ENCODE peak calls at places on chromosome 7, in six cellular contexts. E is H1, V is H9, L is IMR-90, H is mesenchymal stem cell, M is trophoblast cell. D is an unnamed sample.

GRCh38 chr7:111006691-111007090 is 84.2 kb upstream of the LRRN3 start:
- DNase-seq in H (no peak), M (peak), L (peak), V (no peak), E (no peak), D (no peak)

GRCh38 chr7:15648461-15648961 is 38.0 kb downstream of the MEOX2 start:
- DNase-seq in V (no peak), H (no peak), M (no peak), E (no peak), L (no peak), D (no peak)

GRCh38 chr7:2928613-2929311 is 84.7 kb upstream of the GNA12 start:
- DNase-seq in V (peak), L (no peak), H (no peak), E (no peak), M (no peak), D (no peak)

GRCh38 chr7:13179011-13179574 is 491.7 kb downstream of the ARL4A start:
- DNase-seq in M (no peak), V (no peak), H (no peak), L (peak), E (no peak), D (no peak)

GRCh38 chr7:1403844-1404404 is 55.3 kb downstream of the MICALL2 start:
- DNase-seq in E (no peak), M (no peak), H (peak), V (no peak), L (peak), D (peak)

GRCh38 chr7:5425507-5426225 is 2.0 kb upstream of the TNRC18 start:
- DNase-seq in L (peak), E (no peak), M (peak), H (peak), V (peak), D (peak)

GRCh38 chr7:46544396-46545008 is 623.4 kb upstream of the IGFBP3 start:
- DNase-seq in L (peak), V (no peak), E (no peak), H (peak), M (peak), D (no peak)

GRCh38 chr7:29265208-29265923 is 70.8 kb downstream of the CHN2 start:
- DNase-seq in H (peak), V (no peak), E (no peak), M (no peak), L (no peak), D (no peak)

GRCh38 chr7:137760111-137760510 is 86.7 kb downstream of the DGKI start:
- DNase-seq in L (no peak), H (no peak), V (peak), M (peak), E (no peak), D (peak)

GRCh38 chr7:112154690-112155089 is 51.5 kb downstream of the DOCK4 start:
- DNase-seq in H (no peak), E (no peak), M (no peak), V (no peak), L (no peak), D (no peak)

GRCh38 chr7:107857541-107857912 is 33.5 kb upstream of the DLD start:
- DNase-seq in H (no peak), M (no peak), E (no peak), L (peak), V (no peak), D (no peak)

GRCh38 chr7:46492460-46492859 is 571.4 kb upstream of the IGFBP3 start:
- DNase-seq in V (no peak), E (no peak), L (no peak), M (no peak), H (no peak), D (no peak)

GRCh38 chr7:74718336-74718735 is 55.5 kb upstream of the NCF1 start:
- DNase-seq in V (no peak), M (peak), E (no peak), L (peak), H (no peak), D (no peak)

GRCh38 chr7:111499027-111499426 is 63.3 kb downstream of the IMMP2L start:
- DNase-seq in E (no peak), M (peak), H (peak), V (no peak), L (peak), D (no peak)

GRCh38 chr7:1466524-1467271 is 7.4 kb upstream of the MICALL2 start:
- DNase-seq in E (no peak), L (peak), H (peak), V (peak), M (peak), D (no peak)

GRCh38 chr7:106657085-106657991 is 3.6 kb downstream of the CCDC71L start:
- DNase-seq in H (peak), L (peak), E (no peak), M (peak), V (no peak), D (no peak)

GRCh38 chr7:69732203-69732602 is 133.9 kb downstream of the AUTS2 start:
- DNase-seq in V (no peak), E (no peak), H (no peak), M (no peak), L (no peak), D (no peak)

GRCh38 chr7:134831862-134832261 is 52.4 kb downstream of the CALD1 start:
- DNase-seq in V (no peak), L (no peak), M (peak), H (no peak), E (no peak), D (no peak)

GRCh38 chr7:2673934-2674333 is 14.1 kb upstream of the AMZ1 start:
- DNase-seq in E (no peak), V (no peak), L (no peak), M (no peak), H (no peak), D (no peak)

GRCh38 chr7:117937726-117938483 is 64.7 kb upstream of the CTTNBP2 start:
- DNase-seq in V (no peak), E (no peak), L (no peak), H (no peak), M (no peak), D (no peak)

GRCh38 chr7:157544226-157544625 is 207.4 kb downstream of the DNAJB6 start:
- DNase-seq in M (no peak), E (no peak), V (no peak), H (no peak), L (no peak), D (no peak)

GRCh38 chr7:101099969-101100781 is 14.9 kb downstream of the TRIM56 start:
- DNase-seq in H (peak), V (peak), L (peak), M (peak), E (peak), D (peak)

GRCh38 chr7:102098986-102099385 is 187.7 kb upstream of the SH2B2 start:
- DNase-seq in H (no peak), M (no peak), L (no peak), V (no peak), E (no peak), D (no peak)

GRCh38 chr7:35723011-35723410 is 28.1 kb upstream of the HERPUD2 start:
- DNase-seq in M (peak), L (peak), H (peak), E (no peak), V (no peak), D (no peak)

GRCh38 chr7:41029072-41029492 is 673.8 kb downstream of the INHBA start:
- DNase-seq in L (peak), V (no peak), H (peak), M (peak), E (no peak), D (no peak)

GRCh38 chr7:134356421-134356936 is 39.7 kb upstream of the SLC35B4 start:
- DNase-seq in H (no peak), E (no peak), M (no peak), L (no peak), V (no peak), D (no peak)

GRCh38 chr7:40799-41750 is 151.3 kb upstream of the FAM20C start:
- DNase-seq in E (no peak), L (no peak), H (no peak), V (no peak), M (peak), D (no peak)

GRCh38 chr7:91644251-91644650 is 236.3 kb downstream of the MTERF1 start:
- DNase-seq in M (no peak), E (no peak), H (no peak), L (no peak), V (no peak), D (no peak)

GRCh38 chr7:72805526-72806494 is 22.2 kb downstream of the TYW1B start:
- DNase-seq in E (no peak), M (peak), V (no peak), L (peak), H (peak), D (no peak)

GRCh38 chr7:35253680-35254495 is at the start of gene TBX20:
- DNase-seq in M (peak), E (no peak), V (peak), L (peak), H (peak), D (no peak)

GRCh38 chr7:131325179-131325840 is 2.4 kb upstream of the MKLN1 start:
- DNase-seq in E (no peak), M (peak), V (no peak), L (no peak), H (peak), D (no peak)
- H4K8ac ChIP-seq in E (no peak), M (no peak), V (no peak), L (no peak), H (no peak), D (no peak)

GRCh38 chr7:84803979-84804378 is 382.9 kb downstream of the SEMA3D start:
- DNase-seq in M (no peak), H (no peak), L (no peak), V (no peak), E (no peak), D (no peak)

GRCh38 chr7:84799131-84799530 is 387.7 kb downstream of the SEMA3D start:
- DNase-seq in H (no peak), V (no peak), M (no peak), L (no peak), E (no peak), D (no peak)

GRCh38 chr7:84800846-84801245 is 386.0 kb downstream of the SEMA3D start:
- DNase-seq in V (no peak), M (no peak), L (no peak), H (no peak), E (no peak), D (no peak)

DNA sequence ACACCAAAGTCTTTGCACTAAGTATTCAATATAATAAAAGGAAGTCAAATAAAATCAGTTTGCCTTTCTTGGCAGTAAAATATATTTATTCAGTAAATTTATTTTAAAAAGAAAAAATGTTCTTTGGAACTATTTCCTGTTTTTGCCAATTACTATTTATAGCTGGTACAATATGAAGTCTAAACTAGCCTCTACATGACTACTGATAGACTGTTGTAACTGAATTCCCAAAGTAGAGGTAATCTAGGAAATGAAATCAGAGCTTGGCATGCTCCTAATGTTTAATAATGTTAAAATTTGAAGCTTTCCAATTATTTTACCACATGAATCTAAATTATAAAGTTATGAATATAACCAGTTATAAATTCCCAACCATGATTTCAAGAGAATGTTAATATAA is 385.5 kb downstream of the SEMA3D start:
- DNase-seq in H (no peak), M (no peak), E (no peak), L (no peak), V (no peak), D (no peak)
- H4K91ac ChIP-seq in H (no peak), M (no peak), E (no peak), L (no peak), V (no peak), D (no peak)

GRCh38 chr7:144885453-144885852 is 49.6 kb upstream of the TPK1 start:
- DNase-seq in L (no peak), E (no peak), V (no peak), H (no peak), M (peak), D (no peak)
- H4K8ac ChIP-seq in L (no peak), E (no peak), V (no peak), H (no peak), M (no peak), D (no peak)

DNA sequence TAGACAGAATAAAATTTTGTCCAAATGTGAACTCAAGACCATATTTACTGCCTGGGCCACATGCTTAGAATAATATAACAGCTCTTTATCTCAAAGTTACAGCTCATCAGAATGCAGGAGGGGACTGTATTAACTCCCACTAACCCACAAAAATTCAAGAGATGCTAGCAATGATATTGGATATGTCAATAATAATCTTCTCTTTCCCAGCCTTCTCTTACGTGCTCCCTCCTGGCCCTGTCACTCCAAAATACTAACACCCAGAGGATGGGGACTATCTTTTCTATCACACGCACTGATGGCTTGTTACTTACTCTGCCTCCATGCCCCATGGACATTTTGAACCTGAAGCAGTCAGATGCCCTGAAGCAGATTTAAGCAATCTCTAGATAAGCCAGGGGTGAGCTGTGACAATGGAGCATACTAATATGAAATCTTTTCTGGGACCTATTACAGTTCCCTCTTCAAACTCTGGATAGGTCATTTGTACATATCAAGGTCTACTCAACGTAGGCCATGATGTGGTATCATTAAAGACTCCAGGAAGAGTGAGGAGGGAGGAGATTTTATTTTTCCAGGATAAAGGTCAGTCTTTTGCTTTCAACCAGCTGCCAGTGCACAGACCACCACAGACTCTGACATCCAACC is 803.0 kb downstream of the GRM8 start:
- DNase-seq in E (no peak), M (peak), H (no peak), V (no peak), L (no peak), D (no peak)
- H4K91ac ChIP-seq in E (no peak), M (no peak), H (no peak), V (no peak), L (no peak), D (no peak)

GRCh38 chr7:54931532-54931931 is 87.3 kb upstream of the EGFR start:
- DNase-seq in H (no peak), V (no peak), E (no peak), M (no peak), L (no peak), D (no peak)

GRCh38 chr7:54933610-54934009 is 85.2 kb upstream of the EGFR start:
- DNase-seq in V (no peak), E (no peak), H (no peak), L (no peak), M (no peak), D (no peak)

DNA sequence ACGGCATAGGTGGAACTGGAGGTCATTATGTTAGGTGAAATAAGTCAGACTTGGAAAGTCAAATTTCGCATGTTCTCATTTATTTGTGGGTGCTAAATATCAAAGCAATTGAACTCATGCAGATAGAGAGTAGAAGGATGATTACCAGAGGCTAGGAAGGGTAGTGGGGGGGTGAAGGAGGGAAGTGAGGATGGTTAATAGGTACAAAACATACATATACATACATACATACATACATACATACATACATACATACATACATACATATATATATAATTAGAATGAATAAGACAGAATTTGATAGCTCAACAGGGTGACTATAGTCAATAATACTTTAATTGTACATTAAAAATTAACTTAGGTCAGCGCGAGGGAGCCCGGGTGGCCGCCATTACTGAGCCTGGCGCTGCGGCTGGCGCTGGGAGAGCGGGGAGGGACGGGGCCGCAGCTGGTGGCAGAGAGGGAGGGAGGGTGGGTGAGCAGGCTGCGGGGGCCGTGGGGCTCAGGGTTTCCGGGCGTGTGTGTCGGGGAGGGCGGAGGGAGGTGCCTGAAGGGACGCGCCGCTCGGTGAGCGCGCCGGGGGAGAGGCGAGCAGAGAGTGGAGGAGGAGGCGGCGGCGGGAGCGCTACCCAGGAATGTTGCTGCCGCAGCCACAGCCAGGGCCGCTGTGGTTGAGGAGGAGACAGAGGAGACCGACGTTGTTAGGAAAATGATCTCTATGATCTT is 85.8 kb upstream of the EGFR start:
- DNase-seq in M (peak), V (peak), E (peak), H (peak), L (peak), D (peak)
- H4K8ac ChIP-seq in M (peak), V (no peak), E (peak), H (no peak), L (peak), D (no peak)

DNA sequence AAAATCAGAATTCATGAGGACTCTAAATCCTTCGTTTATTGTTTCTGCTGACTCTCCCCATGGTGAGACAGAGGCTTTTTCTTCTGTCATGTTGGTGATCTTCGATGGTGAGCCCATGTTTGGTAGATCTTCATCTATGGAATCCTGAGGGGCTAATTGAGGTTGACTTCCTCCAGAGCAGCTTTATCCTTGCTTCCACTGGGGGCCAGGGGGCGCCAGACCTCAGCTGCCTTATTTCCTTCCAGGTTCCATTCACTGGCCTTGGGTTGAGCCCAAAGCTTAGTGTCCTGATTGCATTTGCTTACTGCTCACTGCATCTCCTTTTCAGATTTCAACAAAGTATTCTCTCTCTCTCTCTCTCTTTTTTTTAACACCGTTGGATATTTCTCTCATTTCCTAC is 80.7 kb downstream of the GCC1 start:
- DNase-seq in E (peak), M (peak), L (peak), V (peak), H (peak), D (no peak)
- H4K91ac ChIP-seq in E (no peak), M (no peak), L (no peak), V (no peak), H (no peak), D (no peak)

DNA sequence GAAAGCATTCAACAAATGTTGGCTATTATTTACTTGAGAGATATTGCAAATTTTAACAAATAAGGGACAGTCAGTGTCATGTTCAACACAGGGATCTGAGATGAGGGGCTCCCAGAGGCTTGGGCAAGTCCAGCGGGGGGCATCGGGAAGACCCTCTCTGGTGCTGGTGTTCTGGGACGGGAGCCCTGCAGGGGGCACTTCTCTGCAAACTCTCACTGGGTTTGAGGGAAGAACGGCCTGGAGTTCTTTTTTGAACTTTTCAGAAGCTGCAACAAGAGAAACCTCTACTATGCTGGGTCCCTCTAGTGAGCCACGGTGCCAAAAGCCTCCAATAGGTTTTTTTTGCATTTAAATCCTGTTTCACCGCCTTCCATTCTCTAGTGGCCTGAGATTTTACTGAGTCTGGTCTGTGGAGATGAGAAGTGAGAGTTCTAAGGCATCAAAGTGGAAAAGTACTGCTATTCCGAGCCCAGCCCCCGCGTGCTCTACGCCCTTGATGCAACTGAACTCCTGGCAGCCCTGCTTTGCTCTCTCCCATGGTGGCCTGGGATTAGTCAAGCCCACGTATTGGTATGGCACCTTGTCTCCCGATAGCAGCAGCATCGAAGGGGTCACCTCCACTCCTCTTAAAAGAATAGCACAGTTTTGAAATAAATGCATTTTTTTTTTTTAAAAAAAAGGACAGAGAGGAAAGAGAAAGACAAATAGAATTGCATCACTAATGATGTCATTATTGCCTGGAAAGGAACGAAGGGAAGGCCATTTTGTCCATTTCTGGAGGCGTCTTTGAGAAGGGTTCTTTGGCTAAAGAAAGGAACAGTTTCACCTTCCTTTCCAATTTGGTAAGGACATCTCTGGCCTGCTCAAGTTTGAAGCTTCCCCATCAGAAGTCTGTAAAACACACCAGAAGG is 43.5 kb downstream of the CLEC2L start:
- DNase-seq in H (no peak), E (no peak), L (no peak), M (no peak), V (no peak), D (no peak)
- H4K8ac ChIP-seq in H (no peak), E (no peak), L (no peak), M (no peak), V (no peak), D (no peak)

GRCh38 chr7:88866265-88866863 is 70.8 kb upstream of the TEX47 start:
- DNase-seq in E (no peak), M (no peak), L (no peak), V (no peak), H (no peak), D (no peak)
- H4K91ac ChIP-seq in E (no peak), M (no peak), L (no peak), V (no peak), H (no peak), D (no peak)

GRCh38 chr7:103297837-103298179 is 573 bp downstream of the PMPCB start:
- DNase-seq in M (no peak), H (no peak), V (no peak), L (no peak), E (no peak), D (no peak)
- H4K8ac ChIP-seq in M (peak), H (peak), V (no peak), L (peak), E (peak), D (no peak)

GRCh38 chr7:113763226-113763625 is 155.6 kb downstream of the PPP1R3A start:
- DNase-seq in E (no peak), M (no peak), H (no peak), V (no peak), L (no peak), D (no peak)

GRCh38 chr7:113774182-113774807 is 144.5 kb downstream of the PPP1R3A start:
- DNase-seq in V (no peak), M (peak), E (no peak), L (peak), H (peak), D (no peak)

GRCh38 chr7:113764401-113765035 is 154.3 kb downstream of the PPP1R3A start:
- DNase-seq in M (no peak), H (no peak), L (no peak), V (no peak), E (no peak), D (no peak)

GRCh38 chr7:113770146-113770738 is 148.6 kb downstream of the PPP1R3A start:
- DNase-seq in H (no peak), V (no peak), M (no peak), L (no peak), E (no peak), D (no peak)

GRCh38 chr7:113768256-113768847 is 150.5 kb downstream of the PPP1R3A start:
- DNase-seq in V (no peak), E (no peak), M (no peak), L (no peak), H (peak), D (no peak)
- H4K91ac ChIP-seq in V (no peak), E (no peak), M (no peak), L (no peak), H (no peak), D (no peak)